ENCODE peak calls at places on chromosomes 12 and 14, in ten cellular contexts. T is activated CD8-positive, alpha-beta T cell treated with anti-CD3 and anti-CD28 coated beads, Interleukin-2, amount 10 ng/mL, durations not matched to agents 7 days and 5 days; U is gastrocnemius medialis; M is effector memory CD8-positive, alpha-beta T cell; G is left colon; N is pancreas; Y is GM12878; V is heart right ventricle; P is heart left ventricle; D is CD4-positive, alpha-beta T cell. B is an unnamed sample.

GRCh38 chr12:131832393-131833231 is 4.4 kb downstream of the MMP17 start:
- ATAC-seq in V (no peak), N (no peak), G (no peak), M (no peak), U (no peak), Y (no peak), P (no peak), D (no peak), T (no peak), B (no peak)

GRCh38 chr12:97292588-97292987 is 170.0 kb upstream of the RMST start:
- ATAC-seq in V (no peak), T (no peak), M (no peak), Y (peak), P (no peak), U (no peak), G (no peak), N (no peak), D (no peak), B (no peak)

GRCh38 chr14:85234626-85235025 is 295.3 kb upstream of the FLRT2 start:
- ATAC-seq in T (no peak), N (no peak), P (no peak), M (no peak), G (no peak), V (no peak), D (no peak), U (no peak), Y (no peak), B (no peak)

GRCh38 chr12:28059678-28060077 is 87.1 kb upstream of the PTHLH start:
- ATAC-seq in U (no peak), G (no peak), Y (no peak), T (no peak), P (no peak), N (no peak), D (no peak), M (no peak), V (no peak), B (no peak)

GRCh38 chr12:81359736-81360135 is 281.9 kb downstream of the ACSS3 start:
- ATAC-seq in N (no peak), U (no peak), P (no peak), G (no peak), Y (no peak), M (no peak), T (no peak), V (no peak), D (no peak), B (no peak)

GRCh38 chr14:31122098-31122611 is 85.4 kb downstream of the HECTD1 start:
- ATAC-seq in N (no peak), Y (no peak), U (peak), M (no peak), T (no peak), D (no peak), G (no peak), V (no peak), P (no peak), B (no peak)

GRCh38 chr14:54629183-54629582 is 62.3 kb downstream of the SAMD4A start:
- ATAC-seq in P (no peak), Y (no peak), G (no peak), T (no peak), N (no peak), D (no peak), U (no peak), M (no peak), V (no peak), B (no peak)

GRCh38 chr14:71236430-71236829 is 329.2 kb downstream of the PCNX1 start:
- ATAC-seq in U (no peak), P (no peak), Y (no peak), T (no peak), V (no peak), N (no peak), D (no peak), G (no peak), M (no peak), B (peak)

GRCh38 chr12:3273409-3273853 is 196.3 kb downstream of the TSPAN9 start:
- ATAC-seq in T (no peak), D (no peak), M (no peak), P (peak), G (peak), Y (no peak), V (peak), N (no peak), U (no peak), B (no peak)

GRCh38 chr14:69687963-69688649 is 76.7 kb downstream of the SUSD6 start:
- ATAC-seq in D (no peak), G (no peak), T (no peak), U (no peak), V (no peak), N (no peak), P (no peak), Y (no peak), M (no peak), B (no peak)

GRCh38 chr12:88052686-88053085 is 23.5 kb upstream of the C12orf50 start:
- ATAC-seq in G (peak), T (peak), N (peak), P (no peak), D (no peak), V (no peak), U (no peak), Y (peak), M (no peak), B (no peak)

GRCh38 chr14:100149789-100150611 is 9.4 kb downstream of the DEGS2 start:
- ATAC-seq in T (no peak), Y (no peak), V (no peak), P (no peak), N (peak), M (no peak), D (no peak), G (peak), U (no peak), B (no peak)

GRCh38 chr12:109827566-109828550 is 5.3 kb downstream of the TRPV4 start:
- ATAC-seq in D (no peak), M (peak), U (no peak), Y (peak), N (peak), P (peak), G (peak), T (no peak), V (peak), B (peak)

GRCh38 chr14:26966942-26967341 is 369.1 kb upstream of the NOVA1 start:
- ATAC-seq in D (no peak), G (peak), P (no peak), M (no peak), N (peak), U (peak), Y (no peak), V (no peak), T (no peak), B (peak)

GRCh38 chr12:111268738-111269572 is 99.9 kb downstream of the PHETA1 start:
- ATAC-seq in Y (no peak), D (no peak), N (no peak), U (no peak), V (no peak), G (no peak), T (no peak), P (no peak), M (no peak), B (no peak)

GRCh38 chr12:103368167-103368566 is 127.6 kb downstream of the C12orf42 start:
- ATAC-seq in V (no peak), N (no peak), T (no peak), D (no peak), M (no peak), U (no peak), G (no peak), Y (no peak), P (no peak), B (no peak)

GRCh38 chr12:115174928-115175327 is 491.0 kb upstream of the TBX3 start:
- ATAC-seq in D (no peak), V (no peak), Y (no peak), M (no peak), U (no peak), P (no peak), G (no peak), T (no peak), N (no peak), B (no peak)

GRCh38 chr14:93207468-93208308 is 632 bp downstream of the UBR7 start:
- ATAC-seq in P (peak), D (peak), V (peak), T (peak), G (peak), Y (peak), M (peak), U (peak), N (peak), B (peak)

GRCh38 chr12:4289334-4289878 is 15.8 kb downstream of the CCND2 start:
- ATAC-seq in G (no peak), U (no peak), Y (no peak), M (no peak), T (no peak), D (no peak), V (peak), N (peak), P (no peak), B (peak)

GRCh38 chr12:107372229-107372658 is 278.9 kb upstream of the CRY1 start:
- ATAC-seq in V (no peak), N (peak), T (peak), G (no peak), M (peak), D (peak), U (no peak), Y (no peak), P (no peak), B (no peak)

GRCh38 chr12:40584763-40585162 is 107.5 kb upstream of the CNTN1 start:
- ATAC-seq in T (no peak), U (no peak), G (no peak), D (no peak), P (no peak), Y (no peak), N (no peak), M (no peak), V (no peak), B (no peak)

GRCh38 chr12:9347328-9348127 is 139.3 kb upstream of the PZP start:
- ATAC-seq in P (no peak), U (no peak), T (peak), G (no peak), N (no peak), Y (no peak), V (no peak), D (no peak), M (no peak), B (no peak)

GRCh38 chr12:82832091-82832490 is 145.4 kb downstream of the TMTC2 start:
- ATAC-seq in N (no peak), M (no peak), D (no peak), V (no peak), U (no peak), Y (no peak), T (no peak), P (no peak), G (no peak), B (no peak)

GRCh38 chr14:68691031-68691864 is 101.6 kb downstream of the ZFP36L1 start:
- ATAC-seq in Y (no peak), U (no peak), P (no peak), D (no peak), N (no peak), M (no peak), T (no peak), V (no peak), G (no peak), B (no peak)

B was measured in gastroesophageal sphincter.